ENCODE peak calls at places on chromosomes 4 and X, in seven cellular contexts. X, B, L, H, F, K and C are unnamed samples.
A peak's percentile ranks its signal among the peaks of the same experiment; 100 is the strongest.

GRCh38 chr4:146585761-146586333 is 52.8 kb upstream of the POU4F2 start:
- DNase-seq in H (no peak), B (no peak), K (peak; percentile 92), F (no peak), L (peak; percentile 58), X (no peak), C (no peak)

GRCh38 chrX:16666541-16666940 is 16.6 kb downstream of the S100G start:
- DNase-seq in X (no peak), L (no peak), F (no peak), B (peak; percentile 68), K (peak; percentile 46), H (no peak), C (no peak)

GRCh38 chr4:53537606-53538005 is 53.7 kb downstream of the LNX1 start:
- DNase-seq in H (no peak), K (no peak), L (no peak), F (no peak), B (no peak), X (no peak), C (peak; percentile 11)

GRCh38 chr4:100421356-100421978 is 96.4 kb downstream of the EMCN start:
- DNase-seq in H (no peak), L (peak; percentile 27), X (no peak), B (no peak), F (no peak), K (peak; percentile 70), C (no peak)

GRCh38 chrX:67415937-67416336 is 127.9 kb upstream of the AR start:
- DNase-seq in X (no peak), H (no peak), F (no peak), L (no peak), K (no peak), B (no peak), C (no peak)

GRCh38 chrX:115372026-115372610 is 82.6 kb downstream of the LUZP4 start:
- DNase-seq in K (peak; percentile 40), F (no peak), X (no peak), L (peak; percentile 77), H (no peak), B (peak; percentile 57), C (no peak)

GRCh38 chr4:14627038-14627437 is 375.2 kb upstream of the CPEB2 start:
- DNase-seq in B (no peak), K (no peak), F (no peak), L (no peak), X (no peak), H (no peak), C (no peak)

GRCh38 chr4:176340871-176341685 is 21.3 kb downstream of the SPCS3 start:
- DNase-seq in X (no peak), H (no peak), B (no peak), L (peak; percentile 80), F (no peak), K (peak; percentile 61), C (no peak)

GRCh38 chrX:72081605-72082320 is 50.0 kb downstream of the RTL5 start:
- DNase-seq in H (no peak), L (no peak), K (no peak), F (no peak), B (no peak), X (no peak), C (no peak)

GRCh38 chr4:85953651-85954018 is 406.2 kb downstream of the MAPK10 start:
- DNase-seq in X (no peak), K (no peak), L (peak; percentile 51), B (no peak), H (no peak), F (no peak), C (no peak)

GRCh38 chrX:136209016-136209738 is 42.0 kb downstream of the MAP7D3 start:
- DNase-seq in H (no peak), F (peak; percentile 58), K (peak; percentile 49), L (peak; percentile 72), B (peak; percentile 76), X (peak; percentile 56), C (peak; percentile 34)

GRCh38 chrX:23773601-23774175 is 9.3 kb upstream of the SAT1 start:
- DNase-seq in F (no peak), K (peak; percentile 40), B (no peak), X (no peak), H (no peak), L (no peak), C (no peak)

GRCh38 chr4:44912980-44913379 is 186.6 kb upstream of the GNPDA2 start:
- DNase-seq in H (no peak), L (no peak), B (no peak), F (no peak), K (no peak), X (no peak), C (no peak)

GRCh38 chr4:1032861-1033260 is 21.4 kb downstream of the FGFRL1 start:
- DNase-seq in H (no peak), F (no peak), X (no peak), K (no peak), B (no peak), L (no peak), C (no peak)

GRCh38 chr4:1030559-1030958 is 19.1 kb downstream of the FGFRL1 start:
- DNase-seq in X (peak; percentile 67), H (no peak), F (no peak), B (no peak), K (peak; percentile 45), L (no peak), C (no peak)

GRCh38 chr4:1031346-1031745 is 19.9 kb downstream of the FGFRL1 start:
- DNase-seq in X (no peak), H (no peak), B (no peak), L (no peak), K (no peak), F (no peak), C (no peak)

GRCh38 chr4:1033840-1034551 is 22.6 kb downstream of the FGFRL1 start:
- DNase-seq in K (no peak), H (no peak), X (peak; percentile 85), L (peak; percentile 83), B (peak; percentile 53), F (no peak), C (no peak)

DNA sequence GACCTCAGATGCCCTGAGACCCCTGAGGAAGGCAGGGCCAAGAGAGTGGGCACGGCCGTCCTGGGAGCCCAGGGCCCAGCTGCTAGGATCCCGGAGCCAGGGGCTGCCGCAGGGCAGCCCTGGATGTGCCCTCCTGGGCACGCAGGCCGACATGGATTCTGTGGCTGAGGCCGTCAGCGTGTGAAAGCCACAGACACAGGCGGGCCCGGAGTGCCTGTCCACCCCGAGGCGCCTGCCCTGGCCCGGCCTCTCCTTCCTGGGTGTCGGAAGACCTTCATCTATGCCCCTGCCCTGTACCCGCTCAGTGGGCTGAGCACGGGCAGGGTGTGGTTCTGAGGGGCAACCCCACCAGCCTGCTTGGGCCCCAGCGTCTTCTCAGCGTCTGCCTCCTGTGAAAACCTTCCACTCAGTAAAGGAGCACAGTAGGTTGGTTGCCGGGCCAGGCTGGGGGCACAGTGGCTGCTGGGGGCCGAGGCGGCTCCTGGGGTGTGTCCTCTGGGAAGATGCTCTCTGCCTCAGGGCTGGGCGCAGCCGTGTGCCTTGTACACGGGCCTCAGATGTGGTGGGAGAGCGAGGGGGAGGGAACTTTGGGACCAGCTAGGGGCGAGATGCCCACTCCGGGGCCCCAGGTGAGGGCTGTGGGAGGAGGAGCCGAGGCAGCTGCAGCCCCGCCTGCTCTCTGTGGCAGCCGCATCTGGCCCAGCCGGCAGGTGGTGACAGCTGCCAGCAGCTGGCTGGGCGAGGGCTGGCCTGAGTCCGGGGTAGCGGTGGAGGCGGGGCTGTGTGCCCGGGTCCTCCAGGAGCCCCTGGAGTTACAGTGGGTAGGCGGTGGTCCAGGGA is 20.8 kb downstream of the FGFRL1 start:
- DNase-seq in K (no peak), X (peak; percentile 53), H (no peak), L (no peak), F (no peak), B (peak; percentile 61), C (no peak)
- TF ChIP-seq CTCF in K (no peak), X (no peak), H (no peak), L (no peak), F (no peak), B (no peak), C (no peak)

GRCh38 chr4:185183622-185184281 is 20.0 kb downstream of the CFAP97 start:
- DNase-seq in F (peak; percentile 72), K (peak; percentile 91), H (peak; percentile 84), X (peak; percentile 70), L (peak; percentile 96), B (peak; percentile 84), C (peak; percentile 73)
- TF ChIP-seq CTCF in F (peak; percentile 78), K (peak; percentile 91), H (peak; percentile 86), X (peak; percentile 67), L (peak; percentile 85), B (peak; percentile 89), C (peak; percentile 69)

DNA sequence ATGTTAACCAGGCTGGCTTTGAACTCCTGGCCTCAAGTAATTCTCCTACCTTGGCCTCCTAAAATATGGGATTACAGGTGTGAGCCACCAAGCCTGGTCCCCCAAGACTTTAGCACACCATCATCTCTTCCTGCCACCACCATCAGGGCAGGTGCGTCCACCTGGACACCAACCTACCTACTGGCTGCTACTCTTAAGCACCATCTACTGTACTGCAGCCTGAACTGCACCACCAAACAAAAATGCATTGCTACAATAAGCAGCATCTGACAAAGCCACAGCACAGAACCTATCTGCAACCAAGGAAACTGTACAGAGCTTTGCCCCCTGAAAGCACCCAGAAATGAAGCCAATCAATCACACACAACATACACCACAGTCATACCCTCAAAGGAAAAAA is 139.7 kb downstream of the EFHC2 start:
- DNase-seq in B (no peak), X (no peak), H (no peak), F (no peak), L (no peak), K (no peak), C (no peak)
- TF ChIP-seq CTCF in B (peak; percentile 68), X (no peak), H (no peak), F (no peak), L (no peak), K (peak; percentile 43), C (no peak)

GRCh38 chr4:6190486-6190885 is 9.9 kb downstream of the JAKMIP1 start:
- DNase-seq in L (no peak), H (no peak), X (no peak), F (no peak), K (no peak), B (no peak), C (no peak)

GRCh38 chr4:6189511-6189910 is 10.8 kb downstream of the JAKMIP1 start:
- DNase-seq in B (peak; percentile 70), K (no peak), H (no peak), L (no peak), F (no peak), X (no peak), C (no peak)

GRCh38 chr4:6192245-6192644 is 8.1 kb downstream of the JAKMIP1 start:
- DNase-seq in L (no peak), X (no peak), F (no peak), K (no peak), H (no peak), B (no peak), C (no peak)

GRCh38 chr4:6193399-6193798 is 7.0 kb downstream of the JAKMIP1 start:
- DNase-seq in L (no peak), X (no peak), F (no peak), B (peak; percentile 39), H (no peak), K (no peak), C (no peak)

DNA sequence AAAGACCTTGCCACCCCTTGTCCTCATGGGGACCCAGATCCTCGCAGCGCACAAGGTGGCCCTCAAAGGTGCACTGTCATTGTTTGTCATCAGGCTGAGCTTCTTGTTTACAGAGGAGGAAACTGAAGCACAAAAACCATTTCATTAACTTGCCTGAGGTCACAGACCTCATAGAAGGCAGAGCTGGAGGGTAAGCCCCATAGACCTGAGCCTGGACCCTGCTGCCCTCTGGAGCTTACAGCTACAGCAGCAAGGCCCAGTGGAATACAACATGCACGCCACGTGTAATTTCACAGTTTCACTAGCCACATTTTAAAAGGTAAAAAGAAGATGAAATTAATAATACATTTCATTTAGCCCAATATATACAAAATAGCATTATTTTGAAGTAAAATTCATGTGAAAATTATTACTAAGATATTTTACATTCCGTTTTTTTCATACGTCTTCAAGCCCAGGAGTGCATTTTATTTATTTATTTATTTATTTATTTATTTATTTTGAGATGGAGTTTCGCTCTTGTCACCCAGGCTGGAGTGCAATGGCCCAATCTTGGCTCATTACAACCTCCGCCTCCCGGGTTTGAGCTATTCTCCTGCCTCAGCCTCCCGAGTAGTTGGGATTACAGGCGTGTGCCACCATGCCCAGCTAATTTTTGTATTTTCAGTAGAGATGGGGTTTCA is 8.8 kb downstream of the JAKMIP1 start:
- DNase-seq in F (no peak), X (no peak), B (no peak), H (no peak), L (no peak), K (no peak), C (no peak)
- TF ChIP-seq CTCF in F (no peak), X (no peak), B (peak; percentile 63), H (no peak), L (no peak), K (no peak), C (no peak)